ENCODE peak calls at places on chromosome 17, in four cellular contexts. M is WTC11, S is K562, N is HepG2. X is an unnamed sample.

GRCh38 chr17:33521784-33522183 is 228.7 kb upstream of the ASIC2 start:
- DNase-seq in M (peak), S (peak), N (no peak), X (no peak)

GRCh38 chr17:43018008-43018853 is 4.0 kb downstream of the VAT1 start:
- DNase-seq in M (no peak), S (no peak), N (no peak), X (no peak)

GRCh38 chr17:2694381-2695242 is 17.0 kb downstream of the CLUH start:
- DNase-seq in M (peak), S (no peak), N (no peak), X (no peak)

GRCh38 chr17:58136669-58137279 is 11.4 kb upstream of the OR4D1 start:
- DNase-seq in M (peak), S (peak), N (peak), X (peak)

GRCh38 chr17:71677444-71677843 is 443.4 kb upstream of the SOX9 start:
- DNase-seq in M (no peak), S (no peak), N (no peak), X (no peak)

GRCh38 chr17:7224110-7224509 is 4.4 kb downstream of the ACADVL start:
- DNase-seq in M (no peak), S (no peak), N (no peak), X (no peak)

GRCh38 chr17:41679740-41680425 is 8.8 kb upstream of the EIF1 start:
- DNase-seq in M (no peak), S (no peak), N (no peak), X (no peak)

GRCh38 chr17:8151120-8151640 is 1.0 kb downstream of the PER1 start:
- DNase-seq in M (peak), S (peak), N (no peak), X (no peak)

GRCh38 chr17:70552230-70552981 is 383.1 kb downstream of the KCNJ2 start:
- DNase-seq in M (no peak), S (peak), N (peak), X (peak)

GRCh38 chr17:73798111-73798748 is 154.0 kb upstream of the SDK2 start:
- DNase-seq in M (no peak), S (no peak), N (peak), X (peak)

GRCh38 chr17:73855933-73856332 is 211.7 kb upstream of the SDK2 start:
- DNase-seq in M (no peak), S (no peak), N (no peak), X (no peak)

GRCh38 chr17:69477204-69477899 is 62.9 kb downstream of the MAP2K6 start:
- DNase-seq in M (no peak), S (no peak), N (peak), X (no peak)

GRCh38 chr17:6140188-6140587 is 70.0 kb downstream of the WSCD1 start:
- DNase-seq in M (no peak), S (no peak), N (no peak), X (no peak)

GRCh38 chr17:6147054-6147453 is 76.9 kb downstream of the WSCD1 start:
- DNase-seq in M (no peak), S (no peak), N (no peak), X (no peak)

DNA sequence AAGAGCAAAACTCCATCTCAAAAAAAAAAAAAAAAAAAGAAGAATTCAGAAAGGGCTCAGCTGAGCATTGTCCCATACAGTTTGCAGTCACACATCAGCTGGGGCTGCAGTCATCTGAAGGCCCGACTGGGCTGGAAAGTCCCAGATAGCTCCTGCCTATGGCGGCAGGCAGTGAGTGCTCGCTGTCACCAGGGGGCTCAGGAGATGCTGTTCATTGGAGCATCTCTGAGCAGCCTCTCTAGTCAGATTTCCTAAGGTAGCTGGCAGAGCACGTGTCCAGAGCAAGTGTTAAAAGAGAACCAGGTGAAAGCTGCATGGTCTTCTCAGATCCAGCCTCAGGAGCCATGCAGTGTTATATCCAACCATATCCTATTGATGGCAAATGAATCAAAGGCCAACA is 75.8 kb downstream of the WSCD1 start:
- DNase-seq in M (no peak), S (no peak), N (no peak), X (no peak)
- TF ChIP-seq HMGXB4 in M (no peak), S (no peak), N (no peak), X (no peak)

DNA sequence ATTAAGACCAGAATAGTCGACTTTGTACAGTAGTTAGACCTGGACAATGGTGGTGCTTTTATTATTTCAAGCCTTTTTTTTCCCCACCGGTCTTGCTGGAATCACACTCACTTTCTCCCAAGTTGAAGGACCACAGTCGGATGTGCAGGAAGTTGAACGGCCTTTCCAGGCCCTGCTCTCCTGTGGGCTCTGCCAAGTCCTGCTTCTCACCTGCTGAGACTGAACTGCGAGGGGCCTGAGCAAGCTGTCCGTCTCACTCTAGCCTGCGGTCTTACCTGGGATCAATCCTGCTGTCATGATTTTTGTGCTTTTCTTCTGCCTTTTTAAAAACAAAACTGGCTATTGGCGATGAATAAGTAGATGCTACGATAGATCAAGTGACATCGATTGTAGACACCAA is 1.3 kb downstream of the TLCD3A start:
- DNase-seq in M (no peak), S (no peak), N (no peak), X (no peak)
- TF ChIP-seq HMGXB4 in M (no peak), S (no peak), N (no peak), X (no peak)

GRCh38 chr17:67139784-67140665 is 95.7 kb downstream of the CACNG1 start:
- DNase-seq in M (peak), S (no peak), N (peak), X (peak)
- TF ChIP-seq HMGXB4 in M (no peak), S (no peak), N (no peak), X (no peak)

GRCh38 chr17:38574712-38575111 is 31.0 kb downstream of the SRCIN1 start:
- DNase-seq in M (no peak), S (no peak), N (no peak), X (no peak)

GRCh38 chr17:38578229-38578628 is 27.5 kb downstream of the SRCIN1 start:
- DNase-seq in M (peak), S (no peak), N (no peak), X (no peak)

GRCh38 chr17:38577645-38578173 is 28.0 kb downstream of the SRCIN1 start:
- DNase-seq in M (no peak), S (no peak), N (no peak), X (no peak)

GRCh38 chr17:38577244-38577643 is 28.5 kb downstream of the SRCIN1 start:
- DNase-seq in M (no peak), S (no peak), N (no peak), X (peak)

GRCh38 chr17:38575781-38576180 is 30.0 kb downstream of the SRCIN1 start:
- DNase-seq in M (no peak), S (no peak), N (no peak), X (no peak)
- TF ChIP-seq HMGXB4 in M (no peak), S (no peak), N (no peak), X (no peak)

GRCh38 chr17:50550661-50551432 is 3.9 kb downstream of the SPATA20 start:
- DNase-seq in M (peak), S (peak), N (peak), X (peak)
- TF ChIP-seq HMGXB4 in M (peak), S (no peak), N (peak), X (no peak)

DNA sequence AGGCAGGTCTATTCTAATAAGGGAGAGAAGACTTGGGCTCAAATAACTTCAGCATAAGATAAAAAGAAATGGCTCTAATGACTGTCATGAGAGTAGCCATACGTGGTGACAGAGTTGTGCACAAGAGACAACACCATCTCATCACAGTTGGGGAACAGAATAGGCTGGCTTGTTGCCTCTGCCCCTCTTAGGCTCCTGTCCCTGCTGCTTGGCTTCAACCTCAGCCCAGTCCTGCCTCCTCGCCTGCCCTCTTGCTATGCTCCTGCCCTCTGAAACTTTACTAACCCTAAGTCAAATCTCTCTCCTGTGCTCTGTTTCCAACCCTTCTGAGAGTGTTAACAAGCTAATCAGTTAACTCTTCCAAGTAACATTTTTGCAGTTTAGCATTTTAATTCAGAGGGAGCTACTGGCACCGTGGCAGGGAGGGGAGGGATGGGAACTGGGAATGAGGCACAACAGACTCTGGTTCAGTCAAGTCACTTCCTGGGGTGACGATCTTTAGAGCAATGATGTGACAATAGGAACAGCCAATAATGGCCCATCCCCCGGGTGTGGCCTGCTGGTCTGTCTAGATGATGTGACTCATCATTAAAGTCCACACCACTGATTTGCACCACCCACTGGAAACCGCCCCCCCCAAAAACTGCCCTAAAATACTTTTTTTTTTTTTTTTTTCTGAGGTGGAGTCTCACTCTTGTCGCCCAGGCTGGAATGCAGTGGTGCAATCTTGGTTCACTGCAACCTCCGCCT is 35.5 kb downstream of the DNAH17 start:
- DNase-seq in M (no peak), S (peak), N (no peak), X (peak)
- TF ChIP-seq HMGXB4 in M (no peak), S (no peak), N (no peak), X (no peak)

GRCh38 chr17:80064696-80065095 is 28.3 kb downstream of the CCDC40 start:
- DNase-seq in M (no peak), S (no peak), N (no peak), X (peak)

GRCh38 chr17:80065478-80066170 is 29.2 kb downstream of the CCDC40 start:
- DNase-seq in M (peak), S (no peak), N (no peak), X (no peak)

GRCh38 chr17:80060629-80061028 is 24.2 kb downstream of the CCDC40 start:
- DNase-seq in M (no peak), S (no peak), N (no peak), X (no peak)

GRCh38 chr17:80061421-80061820 is 25.0 kb downstream of the CCDC40 start:
- DNase-seq in M (no peak), S (no peak), N (no peak), X (no peak)

DNA sequence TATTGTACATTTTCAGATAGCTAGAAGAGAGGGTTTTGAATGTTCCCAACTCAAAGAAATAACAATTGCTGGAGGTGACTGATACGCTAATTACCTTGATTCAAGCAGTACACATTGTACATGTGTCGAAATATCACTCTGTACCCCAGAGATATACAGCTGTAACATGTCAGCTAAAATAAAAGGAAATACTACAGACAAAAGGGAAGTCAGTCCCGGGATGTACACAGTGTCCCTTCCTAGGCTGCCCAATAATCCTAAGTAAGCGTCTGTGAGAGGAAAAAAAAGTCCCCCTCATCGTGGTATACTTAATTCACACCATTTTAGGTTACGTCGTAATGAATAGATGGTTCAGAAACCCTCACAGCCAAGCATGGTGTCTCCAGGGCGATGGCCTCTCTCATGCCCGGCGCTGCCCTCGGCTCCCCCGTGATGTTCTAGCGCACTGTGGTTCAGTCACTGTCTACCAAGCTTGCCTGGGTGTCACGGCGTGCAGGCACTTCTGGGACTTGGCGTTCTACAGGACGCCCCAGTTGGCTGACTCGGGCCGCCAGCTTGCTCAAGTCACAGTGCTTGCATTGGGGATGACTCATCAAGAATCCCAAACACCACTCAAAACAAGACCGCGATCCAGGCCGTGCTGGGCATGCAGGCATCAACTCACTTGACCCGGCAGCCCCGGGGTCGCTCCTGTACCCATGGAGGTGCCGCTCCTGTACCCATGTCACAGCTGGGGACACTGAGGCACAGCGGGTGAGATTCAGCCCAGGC is 27.6 kb downstream of the CCDC40 start:
- DNase-seq in M (no peak), S (peak), N (peak), X (peak)
- TF ChIP-seq HMGXB4 in M (no peak), S (no peak), N (no peak), X (no peak)